ENCODE peak calls at places on chromosomes 11 and 22, in eight cellular contexts. S is activated T-cell treated with anti-CD3 and anti-CD28 coated beads, Interleukin-2, amount 50 U/mL, for 4 hours; I is NCI-H510A; F is effector CD4-positive, alpha-beta T cell; N is stimulated activated CD4-positive, alpha-beta T cell treated with anti-CD3 and anti-CD28 coated beads, TNF-alpha, amount 100 ng/mL, for 1 hour; U is kidney glomerular epithelial cell; X is A549; L is ACHN. C is an unnamed sample.

GRCh38 chr11:65786786-65787636 is at the start of gene OVOL1:
- DNase-seq in F (no peak), U (no peak), X (no peak), L (no peak), N (no peak), S (peak), I (peak), C (no peak)

GRCh38 chr11:15055620-15056356 is 17.6 kb upstream of the CALCB start:
- DNase-seq in U (peak), X (no peak), I (no peak), F (no peak), S (no peak), N (no peak), L (peak), C (no peak)

GRCh38 chr11:396511-396947 is 2.5 kb downstream of the PKP3 start:
- DNase-seq in I (no peak), U (no peak), L (peak), N (no peak), F (no peak), X (peak), S (no peak), C (no peak)

GRCh38 chr22:23182289-23183106 is 2.2 kb downstream of the BCR start:
- DNase-seq in L (peak), U (peak), F (peak), S (peak), I (peak), X (no peak), N (peak), C (no peak)

GRCh38 chr22:48842976-48843375 is 984.7 kb downstream of the BRD1 start:
- DNase-seq in U (no peak), F (no peak), L (no peak), S (no peak), X (no peak), I (no peak), N (no peak), C (no peak)

GRCh38 chr11:76766521-76766920 is 16.6 kb upstream of the TSKU start:
- DNase-seq in U (no peak), X (no peak), L (no peak), N (no peak), S (no peak), I (no peak), F (no peak), C (no peak)

GRCh38 chr22:34045311-34045710 is 125.0 kb upstream of the LARGE1 start:
- DNase-seq in F (no peak), L (no peak), U (no peak), X (no peak), S (no peak), I (no peak), N (no peak), C (no peak)

GRCh38 chr11:6468712-6469495 is 4.8 kb downstream of the TRIM3 start:
- DNase-seq in U (peak), X (no peak), S (no peak), F (no peak), N (no peak), L (peak), I (peak), C (no peak)

GRCh38 chr22:32583921-32584335 is 109.3 kb downstream of the FBXO7 start:
- DNase-seq in I (no peak), N (no peak), S (no peak), L (no peak), X (no peak), F (no peak), U (no peak), C (no peak)

GRCh38 chr11:70084046-70084984 is 6.2 kb downstream of the ANO1 start:
- DNase-seq in N (no peak), F (no peak), U (no peak), I (no peak), L (no peak), X (no peak), S (no peak), C (no peak)

GRCh38 chr11:109745996-109746625 is 324.1 kb downstream of the C11orf87 start:
- DNase-seq in F (no peak), N (no peak), X (no peak), U (no peak), I (no peak), L (no peak), S (no peak), C (no peak)

GRCh38 chr11:134510171-134510570 is 98.1 kb upstream of the B3GAT1 start:
- DNase-seq in I (no peak), S (no peak), X (no peak), L (no peak), U (no peak), F (no peak), N (no peak), C (no peak)

GRCh38 chr11:86473991-86474833 is 99.5 kb downstream of the CCDC81 start:
- DNase-seq in S (no peak), I (no peak), U (no peak), F (no peak), N (no peak), X (peak), L (no peak), C (no peak)

GRCh38 chr11:112881461-112881860 is 79.8 kb upstream of the NCAM1 start:
- DNase-seq in I (peak), S (no peak), U (peak), L (peak), X (peak), F (no peak), N (no peak), C (no peak)

GRCh38 chr11:19232910-19233503 is 7.7 kb downstream of the E2F8 start:
- DNase-seq in F (no peak), I (no peak), S (no peak), X (peak), U (peak), N (no peak), L (peak), C (no peak)

GRCh38 chr11:9708544-9708943 is 44.7 kb downstream of the SWAP70 start:
- DNase-seq in F (no peak), S (no peak), I (no peak), X (no peak), N (no peak), U (no peak), L (no peak), C (no peak)

GRCh38 chr11:130431337-130431773 is 2.9 kb upstream of the ADAMTS8 start:
- DNase-seq in U (peak), F (peak), N (peak), I (peak), S (peak), L (peak), X (peak), C (peak)

GRCh38 chr22:30235687-30236170 is 10.8 kb downstream of the LIF start:
- DNase-seq in I (no peak), L (peak), S (no peak), X (peak), N (no peak), F (no peak), U (peak), C (no peak)

GRCh38 chr11:77966338-77966737 is 28.1 kb downstream of the INTS4 start:
- DNase-seq in I (no peak), S (no peak), L (no peak), F (no peak), N (no peak), X (no peak), U (no peak), C (no peak)

GRCh38 chr11:13103962-13104554 is 94.9 kb downstream of the RASSF10 start:
- DNase-seq in N (no peak), X (no peak), F (no peak), S (no peak), I (no peak), U (no peak), L (no peak), C (no peak)

GRCh38 chr11:117328414-117329010 is 858 bp downstream of the CEP164 start:
- DNase-seq in X (no peak), F (no peak), I (no peak), S (no peak), N (no peak), L (peak), U (no peak), C (no peak)

GRCh38 chr11:3645552-3645951 is 624 bp downstream of the ART1 start:
- DNase-seq in N (no peak), U (no peak), I (no peak), X (no peak), F (no peak), L (no peak), S (no peak), C (no peak)

GRCh38 chr22:38758276-38758945 is 2.6 kb upstream of the SUN2 start:
- DNase-seq in S (peak), F (peak), I (no peak), X (no peak), U (no peak), N (peak), L (no peak), C (no peak)